ENCODE peak calls at places on chromosomes 4 and X, in six cellular contexts. U, J, I, Y, T and E are unnamed samples.

GRCh38 chr4:15420642-15421041 is 7.2 kb upstream of the C1QTNF7 start:
- DNase-seq in U (no peak), J (no peak), I (no peak), Y (peak), T (no peak), E (no peak)

GRCh38 chr4:132683957-132684356 is 465.1 kb upstream of the PCDH10 start:
- DNase-seq in U (no peak), J (no peak), I (no peak), Y (no peak), T (no peak), E (no peak)

GRCh38 chr4:108049406-108049805 is 59.7 kb downstream of the HADH start:
- DNase-seq in U (no peak), J (no peak), I (no peak), Y (no peak), T (no peak), E (no peak)

GRCh38 chr4:161393614-161394013 is 770.2 kb downstream of the FSTL5 start:
- DNase-seq in U (no peak), J (no peak), I (no peak), Y (no peak), T (no peak), E (no peak)

GRCh38 chrX:134181261-134181660 is 55.7 kb upstream of the CCDC160 start:
- DNase-seq in U (no peak), J (no peak), I (no peak), Y (no peak), T (no peak), E (no peak)

GRCh38 chr4:180304321-180304720 is 1938.9 kb upstream of the TENM3 start:
- DNase-seq in U (no peak), J (no peak), I (no peak), Y (no peak), T (no peak), E (no peak)

GRCh38 chr4:168621806-168622589 is 125.1 kb downstream of the PALLD start:
- DNase-seq in U (no peak), J (no peak), I (no peak), Y (peak), T (no peak), E (peak)

GRCh38 chr4:8341691-8342090 is 72.1 kb downstream of the HTRA3 start:
- DNase-seq in U (no peak), J (no peak), I (peak), Y (peak), T (no peak), E (peak)

GRCh38 chr4:94500696-94501095 is 49.0 kb downstream of the PDLIM5 start:
- DNase-seq in U (no peak), J (no peak), I (no peak), Y (no peak), T (no peak), E (no peak)

GRCh38 chr4:169460081-169460480 is 152.3 kb downstream of the NEK1 start:
- DNase-seq in U (no peak), J (no peak), I (no peak), Y (no peak), T (no peak), E (no peak)

GRCh38 chr4:10048931-10049655 is 27.8 kb upstream of the SLC2A9 start:
- DNase-seq in U (no peak), J (no peak), I (no peak), Y (peak), T (no peak), E (no peak)

GRCh38 chrX:18434896-18435295 is 9.5 kb downstream of the CDKL5 start:
- DNase-seq in U (no peak), J (no peak), I (no peak), Y (no peak), T (no peak), E (no peak)

GRCh38 chr4:158644755-158645154 is 26.9 kb downstream of the C4orf46 start:
- DNase-seq in U (no peak), J (no peak), I (no peak), Y (no peak), T (no peak), E (no peak)

GRCh38 chr4:56871357-56871993 is 36.2 kb upstream of the REST start:
- DNase-seq in U (no peak), J (no peak), I (peak), Y (no peak), T (peak), E (no peak)

GRCh38 chr4:6198768-6199343 is 1.5 kb downstream of the JAKMIP1 start:
- DNase-seq in U (no peak), J (no peak), I (peak), Y (no peak), T (peak), E (no peak)

GRCh38 chr4:124948976-124949597 is 236.6 kb upstream of the ANKRD50 start:
- DNase-seq in U (no peak), J (no peak), I (no peak), Y (peak), T (no peak), E (peak)

GRCh38 chr4:56050584-56050983 is 101.8 kb downstream of the CEP135 start:
- DNase-seq in U (no peak), J (no peak), I (no peak), Y (no peak), T (no peak), E (no peak)